ENCODE peak calls at places on chromosomes 11 and 22, in six cellular contexts. Y, R, B, W, K and L are unnamed samples. For H3K4me1, the result is how much of the 10 kb centered on the place peaks cover.

GRCh38 chr11:109604506-109604905 is 182.5 kb downstream of the C11orf87 start:
- DNase-seq in Y (no peak), R (no peak), B (no peak), W (no peak), K (no peak), L (no peak)

GRCh38 chr22:37742374-37743092 is 45.7 kb downstream of the TRIOBP start:
- DNase-seq in Y (no peak), R (peak), B (no peak), W (peak), K (peak), L (no peak)

GRCh38 chr11:69896250-69896649 is 77.0 kb upstream of the FGF3 start:
- DNase-seq in Y (no peak), R (no peak), B (no peak), W (no peak), K (no peak), L (no peak)

GRCh38 chr11:46296520-46297448 is 19.3 kb downstream of the CREB3L1 start:
- DNase-seq in Y (no peak), R (peak), B (no peak), W (peak), K (no peak), L (no peak)

GRCh38 chr11:95803973-95804372 is 13.7 kb downstream of the CEP57 start:
- DNase-seq in Y (no peak), R (no peak), B (no peak), W (no peak), K (no peak), L (no peak)

GRCh38 chr11:60964801-60965200 is 6.7 kb upstream of the CD6 start:
- DNase-seq in Y (no peak), R (no peak), B (no peak), W (no peak), K (no peak), L (no peak)

GRCh38 chr11:3849297-3849874 is 6.1 kb upstream of the STIM1 start:
- DNase-seq in Y (no peak), R (no peak), B (no peak), W (peak), K (no peak), L (peak)

GRCh38 chr11:114156131-114156581 is 96.6 kb downstream of the ZBTB16 start:
- DNase-seq in Y (no peak), R (no peak), B (no peak), W (no peak), K (no peak), L (no peak)

GRCh38 chr11:7690648-7691047 is 15.6 kb downstream of the OVCH2 start:
- DNase-seq in Y (no peak), R (no peak), B (no peak), W (no peak), K (no peak), L (no peak)

GRCh38 chr22:46931881-46932280 is 169.4 kb downstream of the TBC1D22A start:
- DNase-seq in Y (no peak), R (no peak), B (no peak), W (no peak), K (no peak), L (no peak)

GRCh38 chr11:76615950-76616349 is 54.6 kb downstream of the LRRC32 start:
- DNase-seq in Y (peak), R (peak), B (no peak), W (no peak), K (no peak), L (no peak)

GRCh38 chr11:31106963-31107576 is 262.5 kb downstream of the DCDC1 start:
- DNase-seq in Y (no peak), R (peak), B (peak), W (peak), K (peak), L (peak)

GRCh38 chr11:44709966-44710365 is 16.8 kb upstream of the TSPAN18 start:
- DNase-seq in Y (peak), R (no peak), B (no peak), W (no peak), K (no peak), L (no peak)

GRCh38 chr22:24068717-24069116 is 57.6 kb downstream of the CABIN1 start:
- DNase-seq in Y (no peak), R (no peak), B (no peak), W (no peak), K (no peak), L (no peak)

GRCh38 chr11:74316772-74317505 is 5.5 kb upstream of the P4HA3 start:
- DNase-seq in Y (no peak), R (no peak), B (no peak), W (no peak), K (no peak), L (no peak)

GRCh38 chr11:130765951-130766649 is 150.2 kb downstream of the SNX19 start:
- DNase-seq in Y (no peak), R (no peak), B (no peak), W (no peak), K (no peak), L (no peak)

GRCh38 chr11:47879259-47880184 is 31.4 kb upstream of the NUP160 start:
- DNase-seq in Y (peak), R (no peak), B (no peak), W (no peak), K (no peak), L (no peak)

GRCh38 chr11:108788565-108789199 is 123.8 kb downstream of the DDX10 start:
- DNase-seq in Y (no peak), R (no peak), B (peak), W (peak), K (peak), L (no peak)

DNA sequence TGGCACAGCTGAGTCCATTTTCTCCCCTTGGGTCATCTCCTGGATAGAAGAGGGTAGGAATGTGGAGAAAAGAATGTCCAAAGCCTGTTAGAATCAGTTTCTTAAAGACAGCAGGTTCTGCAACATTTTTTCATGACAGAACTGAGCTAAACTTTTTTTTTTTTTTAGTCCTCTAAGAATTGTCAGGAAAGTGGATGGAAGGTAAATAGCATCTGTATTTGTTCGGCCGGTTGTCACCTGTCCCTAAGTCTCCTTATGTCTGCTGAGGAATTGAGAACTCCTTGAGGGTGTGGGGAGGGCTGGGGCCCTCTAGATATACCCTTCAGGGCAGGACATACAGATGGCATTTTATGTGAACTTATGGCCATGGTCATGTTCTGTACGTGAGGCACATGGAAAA is 211.2 kb upstream of the CADM1 start:
- DNase-seq in Y (no peak), R (no peak), B (no peak), W (no peak), K (no peak), L (no peak)
- H3K4me3 ChIP-seq in Y (no peak), R (no peak), B (no peak), W (no peak), K (no peak), L (no peak)

GRCh38 chr11:62725686-62726085 is 1.6 kb downstream of the HNRNPUL2 start:
- DNase-seq in Y (no peak), R (no peak), B (no peak), W (peak), K (no peak), L (no peak)

GRCh38 chr11:62724171-62724570 is 3.1 kb downstream of the HNRNPUL2 start:
- DNase-seq in Y (no peak), R (no peak), B (no peak), W (no peak), K (no peak), L (no peak)

GRCh38 chr11:62727833-62728721 is at the start of gene TTC9C:
- DNase-seq in Y (peak), R (peak), B (peak), W (peak), K (peak), L (peak)

GRCh38 chr11:62727007-62727832 is at the start of gene HNRNPUL2:
- DNase-seq in Y (peak), R (peak), B (peak), W (peak), K (peak), L (peak)

GRCh38 chr11:62726156-62727006 is 876 bp downstream of the HNRNPUL2 start:
- DNase-seq in Y (no peak), R (peak), B (no peak), W (peak), K (no peak), L (no peak)
- H3K4me1 ChIP-seq in Y (under half), R (under half), B (under half), W (under half), K (under half), L (half or more)

DNA sequence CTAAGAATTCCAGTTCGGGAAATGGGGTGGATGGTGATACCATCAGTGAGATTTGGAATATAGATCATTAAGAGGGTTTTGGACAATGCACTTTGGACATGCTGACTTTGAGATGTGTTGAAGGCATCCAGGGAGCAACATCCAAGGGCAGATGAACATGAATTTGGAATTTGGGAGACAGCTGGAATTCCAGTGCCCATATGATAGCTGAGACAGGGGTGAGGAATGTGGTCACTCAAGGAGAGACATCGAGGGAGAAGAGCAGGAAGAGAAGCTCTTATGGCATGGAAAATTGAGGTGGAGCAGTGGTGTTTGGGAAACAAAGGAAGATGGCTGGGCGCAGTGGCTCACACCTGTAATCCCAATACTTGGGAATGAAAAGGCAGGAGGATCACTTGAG is 11.8 kb upstream of the MICAL2 start:
- DNase-seq in Y (no peak), R (no peak), B (no peak), W (no peak), K (no peak), L (no peak)
- H3K27ac ChIP-seq in Y (no peak), R (no peak), B (no peak), W (no peak), K (no peak), L (no peak)

GRCh38 chr11:117908261-117908895 is 20.8 kb downstream of the TMPRSS13 start:
- DNase-seq in Y (peak), R (no peak), B (no peak), W (no peak), K (no peak), L (no peak)
- H3K4me3 ChIP-seq in Y (no peak), R (no peak), B (no peak), W (no peak), K (peak), L (no peak)

GRCh38 chr11:65491163-65491465 is 7.7 kb upstream of the MALAT1 start:
- DNase-seq in Y (no peak), R (peak), B (no peak), W (no peak), K (no peak), L (no peak)

GRCh38 chr11:65492637-65493366 is 6.0 kb upstream of the MALAT1 start:
- DNase-seq in Y (no peak), R (peak), B (peak), W (peak), K (no peak), L (no peak)

GRCh38 chr11:65491614-65492386 is 7.0 kb upstream of the MALAT1 start:
- DNase-seq in Y (no peak), R (peak), B (peak), W (peak), K (peak), L (no peak)

GRCh38 chr11:65493367-65494176 is 5.3 kb upstream of the MALAT1 start:
- DNase-seq in Y (no peak), R (peak), B (peak), W (peak), K (peak), L (no peak)

DNA sequence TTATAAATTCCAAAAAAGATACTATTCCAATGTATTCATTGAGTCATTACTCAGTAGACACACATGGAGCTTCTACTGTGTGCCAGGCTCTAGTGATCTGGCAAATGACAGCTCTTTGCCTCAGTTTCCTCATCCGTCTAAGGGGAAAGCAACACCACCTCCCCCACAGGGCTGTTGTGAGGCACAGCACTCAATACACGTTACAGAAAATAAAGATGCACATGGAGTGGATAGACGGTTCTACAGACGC is 6.5 kb upstream of the MALAT1 start:
- DNase-seq in Y (no peak), R (no peak), B (no peak), W (no peak), K (no peak), L (no peak)
- H3K4me1 ChIP-seq in Y (half or more), R (half or more), B (half or more), W (under half), K (half or more), L (under half)